ENCODE peak calls at places on chromosomes 11 and 22, in seven cellular contexts. C is omental fat pad, G is neuronal stem cell, F is upper lobe of right lung, A is GF-D8, E is hepatic stellate cell, Q is NCI-H1930. O is an unnamed sample.

GRCh38 chr11:94342250-94342649 is 37.9 kb downstream of the IZUMO1R start:
- DNase-seq in C (no peak), Q (no peak), A (no peak), E (no peak), G (no peak), F (no peak), O (no peak)

GRCh38 chr22:23243006-23243573 is 62.8 kb downstream of the BCR start:
- DNase-seq in G (peak; percentile 72), F (no peak), Q (no peak), C (no peak), A (no peak), E (no peak), O (no peak)

GRCh38 chr11:73752903-73753302 is 8.0 kb downstream of the RAB6A start:
- DNase-seq in C (no peak), Q (no peak), E (no peak), A (no peak), F (peak; percentile 72), G (no peak), O (no peak)

GRCh38 chr11:44310198-44310455 is 188 bp upstream of the ALX4 start:
- DNase-seq in F (no peak), G (no peak), Q (no peak), E (no peak), A (no peak), C (no peak), O (no peak)

GRCh38 chr11:111910637-111911562 is 670 bp downstream of the CRYAB start:
- DNase-seq in G (no peak), E (no peak), F (no peak), Q (no peak), C (no peak), A (no peak), O (no peak)

GRCh38 chr11:65440831-65441499 is 18.4 kb downstream of the NEAT1 start:
- DNase-seq in G (no peak), Q (no peak), E (no peak), F (peak; percentile 37), C (no peak), A (no peak), O (no peak)

GRCh38 chr11:3623126-3623525 is 18.7 kb downstream of the ART5 start:
- DNase-seq in E (no peak), A (peak; percentile 10), Q (no peak), F (peak; percentile 21), G (no peak), C (no peak), O (no peak)

GRCh38 chr11:65320386-65321075 is 5.9 kb downstream of the CDC42EP2 start:
- DNase-seq in G (no peak), Q (no peak), F (no peak), C (no peak), A (no peak), E (no peak), O (no peak)

GRCh38 chr11:114180301-114181055 is 115.7 kb upstream of the NNMT start:
- DNase-seq in Q (no peak), E (no peak), C (no peak), A (peak; percentile 31), F (peak; percentile 77), G (no peak), O (no peak)

GRCh38 chr22:44369916-44370804 is 57.4 kb upstream of the SHISAL1 start:
- DNase-seq in G (no peak), Q (no peak), F (peak; percentile 53), E (no peak), C (no peak), A (no peak), O (no peak)

GRCh38 chr11:44335052-44335894 is 25.3 kb upstream of the ALX4 start:
- DNase-seq in Q (no peak), F (no peak), C (no peak), E (no peak), G (no peak), A (no peak), O (no peak)

GRCh38 chr11:93481696-93482095 is 61.5 kb downstream of the SMCO4 start:
- DNase-seq in G (no peak), F (no peak), E (no peak), Q (no peak), C (no peak), A (no peak), O (no peak)

GRCh38 chr11:31995525-31996123 is 95.2 kb upstream of the RCN1 start:
- DNase-seq in A (no peak), Q (no peak), E (no peak), G (no peak), F (no peak), C (no peak), O (no peak)

GRCh38 chr11:119051440-119052162 is 5.4 kb downstream of the HYOU1 start:
- DNase-seq in C (no peak), G (no peak), E (no peak), F (no peak), A (no peak), Q (no peak), O (no peak)

GRCh38 chr11:130427581-130428211 is 713 bp downstream of the ADAMTS8 start:
- DNase-seq in G (no peak), E (no peak), Q (no peak), A (no peak), F (no peak), C (no peak), O (no peak)

GRCh38 chr22:48673806-48674500 is 1153.7 kb downstream of the BRD1 start:
- DNase-seq in A (no peak), C (no peak), F (no peak), G (no peak), Q (no peak), E (no peak), O (no peak)

GRCh38 chr22:30013201-30013600 is 67.1 kb upstream of the HORMAD2 start:
- DNase-seq in Q (no peak), E (no peak), A (no peak), C (no peak), G (no peak), F (no peak), O (no peak)

O was measured in kidney glomerular epithelial cell.